ENCODE peak calls at places on chromosomes 11 and 22, in six cellular contexts. R is IMR-90, V is AG09309, I is A549, Q is endodermal cell, S is fibroblast of mammary gland. O is an unnamed sample.

GRCh38 chr11:63553759-63554158 is 9.4 kb downstream of the PLAAT2 start:
- DNase-seq in R (no peak), V (no peak), I (no peak), Q (no peak), S (peak), O (no peak)

GRCh38 chr22:27982106-27982505 is 63.0 kb upstream of the PITPNB start:
- DNase-seq in R (no peak), V (no peak), I (no peak), Q (peak), S (no peak), O (no peak)

GRCh38 chr11:133698654-133699053 is 146.7 kb downstream of the SPATA19 start:
- DNase-seq in R (no peak), V (no peak), I (no peak), Q (no peak), S (no peak), O (no peak)

GRCh38 chr11:32400196-32400595 is 35.1 kb downstream of the WT1 start:
- DNase-seq in R (peak), V (no peak), I (no peak), Q (peak), S (peak), O (no peak)

GRCh38 chr11:33633251-33634003 is 67.2 kb downstream of the C11orf91 start:
- DNase-seq in R (peak), V (no peak), I (peak), Q (peak), S (peak), O (peak)

GRCh38 chr11:69627551-69627950 is 13.4 kb upstream of the CCND1 start:
- DNase-seq in R (no peak), V (no peak), I (no peak), Q (peak), S (no peak), O (no peak)

GRCh38 chr11:24068197-24068596 is 428.7 kb upstream of the LUZP2 start:
- DNase-seq in R (no peak), V (no peak), I (no peak), Q (no peak), S (no peak), O (no peak)

GRCh38 chr22:49954991-49955580 is 5.5 kb upstream of the PIM3 start:
- DNase-seq in R (no peak), V (no peak), I (no peak), Q (no peak), S (no peak), O (no peak)

GRCh38 chr22:45164217-45165123 is 745 bp downstream of the NUP50 start:
- DNase-seq in R (no peak), V (no peak), I (peak), Q (peak), S (peak), O (peak)

GRCh38 chr11:65435981-65436411 is 13.4 kb downstream of the NEAT1 start:
- DNase-seq in R (no peak), V (no peak), I (no peak), Q (no peak), S (peak), O (no peak)

GRCh38 chr22:47012589-47013365 is 250.3 kb downstream of the TBC1D22A start:
- DNase-seq in R (peak), V (peak), I (no peak), Q (no peak), S (no peak), O (peak)

GRCh38 chr11:60957188-60957587 is 5.2 kb upstream of the SLC15A3 start:
- DNase-seq in R (no peak), V (no peak), I (no peak), Q (no peak), S (peak), O (no peak)
- H3K4me3 ChIP-seq in R (no peak), V (no peak), I (no peak), Q (no peak), S (no peak), O (no peak)

GRCh38 chr22:24068377-24068680 is 57.2 kb downstream of the CABIN1 start:
- DNase-seq in R (no peak), V (no peak), I (no peak), Q (peak), S (no peak), O (no peak)

GRCh38 chr22:24070553-24070952 is 59.4 kb downstream of the CABIN1 start:
- DNase-seq in R (no peak), V (no peak), I (no peak), Q (no peak), S (no peak), O (no peak)

GRCh38 chr22:24068717-24069116 is 57.6 kb downstream of the CABIN1 start:
- DNase-seq in R (no peak), V (no peak), I (no peak), Q (no peak), S (no peak), O (no peak)

GRCh38 chr22:24067587-24068376 is 56.7 kb downstream of the CABIN1 start:
- DNase-seq in R (no peak), V (no peak), I (no peak), Q (no peak), S (no peak), O (no peak)

DNA sequence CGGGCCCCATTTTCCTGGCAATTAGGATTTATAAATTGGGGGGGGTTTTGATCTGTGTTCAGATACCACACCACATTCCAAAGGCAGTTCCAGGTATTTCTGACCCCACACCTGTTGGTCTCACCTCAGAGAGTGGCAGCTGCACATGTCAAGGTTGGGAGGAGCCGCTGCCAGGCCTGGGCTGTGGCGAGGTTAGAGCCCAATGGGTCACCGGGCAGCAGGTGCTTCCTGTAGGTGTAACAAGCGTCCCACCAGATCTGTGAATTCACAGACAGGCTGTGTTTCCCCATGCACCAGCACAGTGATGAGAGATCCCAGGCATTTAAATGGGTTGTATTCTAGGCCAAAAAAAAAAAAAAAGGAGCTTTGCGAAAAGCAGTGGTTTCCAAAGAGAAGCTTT is 58.6 kb downstream of the CABIN1 start:
- DNase-seq in R (no peak), V (no peak), I (no peak), Q (no peak), S (no peak), O (no peak)
- H3K4me3 ChIP-seq in R (no peak), V (no peak), I (no peak), Q (no peak), S (no peak), O (no peak)

GRCh38 chr11:118175600-118176399 is 639 bp downstream of the SCN2B start:
- DNase-seq in R (no peak), V (no peak), I (no peak), Q (no peak), S (no peak), O (no peak)
- H3K4me3 ChIP-seq in R (peak), V (no peak), I (no peak), Q (peak), S (no peak), O (no peak)

DNA sequence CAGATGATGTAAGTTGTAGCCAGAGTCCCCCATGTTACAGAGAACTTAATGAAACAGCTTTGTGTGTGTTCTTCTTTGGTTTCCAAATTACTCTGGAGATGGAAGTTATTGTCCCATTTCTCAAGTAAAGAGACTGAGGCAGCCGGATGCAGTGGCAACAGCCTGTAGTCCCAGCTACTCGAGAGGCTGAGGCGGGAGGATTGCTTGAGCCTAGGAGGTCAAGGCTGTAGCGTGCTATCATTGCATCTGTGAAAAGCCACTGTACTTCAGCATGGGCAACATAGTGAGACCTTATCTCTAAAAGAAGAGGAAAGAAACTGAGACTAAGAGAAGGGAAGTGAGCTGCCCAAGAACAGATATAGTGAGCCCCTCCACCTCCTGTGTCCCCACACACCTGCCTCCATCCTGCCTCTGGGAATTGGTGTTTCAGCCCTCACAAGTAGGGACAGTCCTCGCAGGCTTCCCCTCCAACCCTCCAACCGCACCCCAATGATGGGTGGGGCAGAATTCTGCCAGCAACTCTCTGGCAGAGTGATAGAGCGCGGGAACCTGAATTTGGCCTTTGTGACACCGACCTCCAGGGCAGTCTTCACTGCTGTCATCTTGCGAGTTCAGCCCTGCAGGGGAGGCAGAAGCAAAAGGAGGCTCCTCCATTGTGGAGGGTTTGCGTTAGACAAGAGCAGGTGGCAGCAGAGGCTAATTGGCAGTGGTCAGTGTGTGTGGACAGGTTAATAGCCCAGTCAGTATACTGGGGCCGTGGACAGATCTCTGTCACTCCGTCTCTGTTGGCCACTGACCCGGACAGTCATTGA is 1.6 kb downstream of the PDXP start:
- DNase-seq in R (no peak), V (no peak), I (no peak), Q (no peak), S (no peak), O (no peak)
- H3K4me3 ChIP-seq in R (peak), V (peak), I (peak), Q (peak), S (peak), O (peak)

DNA sequence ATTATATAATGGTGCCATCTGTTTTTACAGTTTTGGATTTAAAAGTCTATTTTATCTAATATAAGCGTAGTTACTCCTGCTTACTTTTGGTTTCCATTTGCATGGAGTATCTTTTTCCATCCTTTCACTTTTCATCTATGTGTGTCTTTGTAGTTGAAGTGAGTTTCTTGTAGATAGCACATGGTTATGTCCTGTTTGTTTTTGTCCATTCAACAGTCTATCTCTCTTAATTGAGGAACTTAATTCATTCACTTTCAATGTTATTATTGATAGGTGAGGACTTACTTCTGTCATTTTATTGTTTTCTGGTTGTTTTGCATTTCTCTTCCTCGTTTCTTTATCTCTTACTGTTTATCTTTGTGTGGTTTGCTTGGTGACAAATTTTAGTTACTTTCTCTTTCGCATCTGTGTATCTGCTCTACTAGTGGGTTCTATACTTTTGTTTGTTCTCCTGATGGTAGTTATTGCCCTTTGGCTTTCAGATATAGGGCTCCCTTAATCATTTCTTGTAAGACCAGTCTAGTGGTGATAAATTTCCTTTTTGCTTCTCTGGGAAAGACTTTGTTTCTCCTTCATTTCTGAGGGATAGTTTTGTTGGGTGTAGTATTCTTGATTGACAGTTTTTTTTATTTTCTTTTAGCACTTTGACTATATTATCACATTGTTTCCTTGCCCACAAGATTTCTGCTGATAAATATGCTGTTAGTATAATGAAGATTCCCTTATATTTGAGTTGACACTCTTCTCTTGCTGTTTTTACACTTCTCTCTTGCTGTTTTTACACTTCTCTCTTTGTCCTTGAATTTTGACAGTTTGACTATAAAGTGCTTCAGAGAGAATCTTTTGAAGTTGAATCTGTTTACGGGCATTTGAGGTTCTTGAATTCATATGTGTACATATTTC is 9.0 kb upstream of the RAG1 start:
- DNase-seq in R (no peak), V (no peak), I (no peak), Q (no peak), S (no peak), O (no peak)
- H3K4me3 ChIP-seq in R (no peak), V (no peak), I (no peak), Q (no peak), S (no peak), O (no peak)

DNA sequence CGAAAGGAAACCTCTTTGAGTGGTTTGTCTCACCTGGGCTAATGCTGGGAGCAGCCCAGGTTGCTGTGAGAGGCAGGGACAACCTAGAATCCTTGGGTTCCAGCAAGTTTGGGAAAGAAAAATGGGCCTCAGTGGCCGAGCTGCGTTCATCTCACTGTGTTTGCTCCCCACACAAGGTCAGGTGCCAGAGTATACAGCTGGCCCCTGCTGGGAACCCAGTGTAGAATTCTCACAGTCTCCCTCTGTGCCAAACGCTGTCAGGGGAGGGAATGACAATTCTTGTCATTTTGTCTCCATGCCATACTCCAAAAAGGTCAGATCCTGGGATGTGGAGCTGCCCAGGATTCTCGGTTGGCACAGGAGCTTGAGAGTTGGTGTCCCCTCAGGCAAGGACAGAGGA is 4.3 kb downstream of the DGKZ start:
- DNase-seq in R (no peak), V (no peak), I (no peak), Q (no peak), S (no peak), O (no peak)
- H3K4me3 ChIP-seq in R (no peak), V (no peak), I (no peak), Q (no peak), S (no peak), O (no peak)